ENCODE peak calls at places on chromosomes 13 and 19, in eight cellular contexts. M is A549, Y is Peyer's patch, N is tibial nerve, E is choroid plexus epithelial cell, X is right lobe of liver, I is GM06990, H is cardiac fibroblast. Z is an unnamed sample.

GRCh38 chr13:106230450-106230849 is 305.0 kb downstream of the EFNB2 start:
- DNase-seq in M (no peak), Y (no peak), N (no peak), E (peak), X (no peak), I (no peak), H (peak), Z (no peak)

GRCh38 chr13:69324109-69324886 is 783.3 kb upstream of the ATXN8OS start:
- DNase-seq in M (no peak), Y (no peak), N (no peak), E (peak), X (no peak), I (no peak), H (peak), Z (peak)

GRCh38 chr19:32339988-32340874 is 5.2 kb upstream of the ZNF507 start:
- DNase-seq in M (peak), Y (peak), N (peak), E (peak), X (peak), I (no peak), H (peak), Z (no peak)

GRCh38 chr19:6063576-6063961 is 46.7 kb downstream of the RFX2 start:
- DNase-seq in M (no peak), Y (no peak), N (no peak), E (no peak), X (peak), I (no peak), H (no peak), Z (no peak)

GRCh38 chr13:36685912-36686311 is 12.1 kb downstream of the SERTM1 start:
- DNase-seq in M (no peak), Y (no peak), N (no peak), E (peak), X (no peak), I (no peak), H (peak), Z (peak)

GRCh38 chr19:40465025-40465780 is at the start of gene BLVRB:
- DNase-seq in M (no peak), Y (no peak), N (peak), E (peak), X (no peak), I (no peak), H (peak), Z (no peak)

GRCh38 chr13:51444922-51445321 is 7.9 kb downstream of the INTS6 start:
- DNase-seq in M (peak), Y (no peak), N (no peak), E (peak), X (no peak), I (no peak), H (peak), Z (no peak)

GRCh38 chr13:95588721-95589120 is 36.2 kb downstream of the CLDN10 start:
- DNase-seq in M (no peak), Y (no peak), N (no peak), E (peak), X (no peak), I (no peak), H (peak), Z (no peak)

GRCh38 chr19:35995655-35995993 is 636 bp downstream of the SDHAF1 start:
- DNase-seq in M (peak), Y (peak), N (no peak), E (peak), X (peak), I (peak), H (peak), Z (no peak)

GRCh38 chr19:42487025-42487797 is 41.1 kb downstream of the CEACAM1 start:
- DNase-seq in M (no peak), Y (no peak), N (no peak), E (no peak), X (no peak), I (no peak), H (no peak), Z (no peak)

GRCh38 chr13:27969073-27969865 is at the start of gene CDX2:
- DNase-seq in M (no peak), Y (peak), N (no peak), E (no peak), X (no peak), I (no peak), H (no peak), Z (no peak)

GRCh38 chr19:13154241-13154778 is 4.1 kb downstream of the IER2 start:
- DNase-seq in M (no peak), Y (peak), N (peak), E (peak), X (peak), I (peak), H (peak), Z (no peak)

GRCh38 chr13:113299951-113300350 is 2.9 kb downstream of the LAMP1 start:
- DNase-seq in M (no peak), Y (peak), N (no peak), E (no peak), X (peak), I (peak), H (no peak), Z (no peak)

GRCh38 chr19:42270346-42271044 is 1.4 kb downstream of the CIC start:
- DNase-seq in M (no peak), Y (peak), N (no peak), E (peak), X (peak), I (peak), H (peak), Z (no peak)

GRCh38 chr19:4974855-4975469 is 6.0 kb downstream of the KDM4B start:
- DNase-seq in M (no peak), Y (no peak), N (no peak), E (no peak), X (no peak), I (no peak), H (no peak), Z (no peak)

GRCh38 chr13:47249296-47249695 is 352.4 kb upstream of the HTR2A start:
- DNase-seq in M (no peak), Y (no peak), N (no peak), E (no peak), X (no peak), I (no peak), H (no peak), Z (no peak)

GRCh38 chr19:54266133-54266532 is 9.1 kb upstream of the LILRB5 start:
- DNase-seq in M (peak), Y (peak), N (peak), E (peak), X (peak), I (no peak), H (peak), Z (peak)

GRCh38 chr13:95679722-95680121 is 2.8 kb downstream of the DNAJC3 start:
- DNase-seq in M (no peak), Y (no peak), N (no peak), E (no peak), X (no peak), I (no peak), H (no peak), Z (no peak)

GRCh38 chr19:13013649-13014048 is 18.4 kb downstream of the NFIX start:
- DNase-seq in M (no peak), Y (no peak), N (no peak), E (no peak), X (no peak), I (no peak), H (no peak), Z (no peak)

GRCh38 chr13:31067416-31068118 is 94.1 kb downstream of the HSPH1 start:
- DNase-seq in M (peak), Y (no peak), N (no peak), E (peak), X (no peak), I (no peak), H (peak), Z (peak)

GRCh38 chr13:80297094-80297493 is 43.8 kb downstream of the SPRY2 start:
- DNase-seq in M (no peak), Y (no peak), N (no peak), E (no peak), X (no peak), I (no peak), H (no peak), Z (no peak)

GRCh38 chr13:24834902-24835510 is 71.0 kb downstream of the RNF17 start:
- DNase-seq in M (no peak), Y (no peak), N (no peak), E (no peak), X (no peak), I (no peak), H (no peak), Z (no peak)

GRCh38 chr13:27476943-27477681 is 26.7 kb upstream of the MTIF3 start:
- DNase-seq in M (peak), Y (peak), N (no peak), E (peak), X (no peak), I (peak), H (peak), Z (no peak)

GRCh38 chr19:5090780-5091575 is 122.1 kb downstream of the KDM4B start:
- DNase-seq in M (no peak), Y (no peak), N (peak), E (peak), X (no peak), I (no peak), H (peak), Z (no peak)

GRCh38 chr13:60583196-60583908 is 186.3 kb downstream of the TDRD3 start:
- DNase-seq in M (no peak), Y (no peak), N (peak), E (peak), X (no peak), I (no peak), H (peak), Z (no peak)
- H3K4me3 ChIP-seq in M (no peak), Y (no peak), N (no peak), E (no peak), X (no peak), I (no peak), H (no peak), Z (no peak)

DNA sequence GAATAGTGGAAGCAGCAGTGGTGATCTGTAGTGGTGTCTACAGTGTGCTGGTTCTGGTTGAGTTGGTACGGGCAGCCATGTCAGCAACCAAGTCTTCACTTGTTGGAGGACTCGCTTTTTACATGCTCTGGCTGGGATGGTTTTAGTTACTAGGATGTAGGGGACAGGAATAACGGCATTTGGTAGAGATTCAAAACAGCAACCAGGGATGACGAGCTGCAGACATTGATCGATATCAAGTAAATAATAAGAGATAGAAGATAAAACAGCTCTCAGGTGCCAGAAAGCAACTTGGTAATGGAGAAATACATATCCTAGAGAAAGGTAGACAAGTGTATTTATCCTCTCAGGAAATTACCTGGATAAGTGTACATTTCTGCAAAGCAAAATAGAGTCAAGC is 84.3 kb downstream of the PCCA start:
- DNase-seq in M (no peak), Y (no peak), N (no peak), E (no peak), X (no peak), I (no peak), H (no peak), Z (no peak)
- TF ChIP-seq CTCF in M (no peak), Y (no peak), N (no peak), E (no peak), X (no peak), I (no peak), H (no peak), Z (no peak)

GRCh38 chr19:39430675-39431593 is 4.8 kb downstream of the RPS16 start:
- DNase-seq in M (peak), Y (peak), N (no peak), E (peak), X (no peak), I (peak), H (peak), Z (no peak)
- H3K4me3 ChIP-seq in M (peak), Y (no peak), N (no peak), E (peak), X (no peak), I (peak), H (peak), Z (no peak)

DNA sequence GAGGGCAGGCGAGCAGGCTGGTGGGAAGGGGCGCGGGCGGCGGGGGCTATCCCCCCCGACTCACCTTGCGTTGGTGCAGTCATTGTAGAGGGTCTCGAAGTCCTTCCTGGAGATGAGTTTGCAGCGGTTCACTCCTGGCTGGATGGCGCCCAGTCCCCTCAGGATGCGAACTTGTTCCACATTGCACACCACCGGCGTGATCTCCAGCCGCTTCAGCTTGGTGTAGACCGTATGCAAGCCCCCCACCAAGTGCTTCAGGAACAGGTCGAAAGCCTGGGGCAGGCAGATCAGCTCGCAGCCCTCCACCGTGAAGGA is 1.2 kb downstream of the DACH1 start:
- DNase-seq in M (no peak), Y (peak), N (no peak), E (no peak), X (peak), I (no peak), H (peak), Z (no peak)
- TF ChIP-seq CTCF in M (no peak), Y (no peak), N (no peak), E (no peak), X (no peak), I (no peak), H (no peak), Z (no peak)

DNA sequence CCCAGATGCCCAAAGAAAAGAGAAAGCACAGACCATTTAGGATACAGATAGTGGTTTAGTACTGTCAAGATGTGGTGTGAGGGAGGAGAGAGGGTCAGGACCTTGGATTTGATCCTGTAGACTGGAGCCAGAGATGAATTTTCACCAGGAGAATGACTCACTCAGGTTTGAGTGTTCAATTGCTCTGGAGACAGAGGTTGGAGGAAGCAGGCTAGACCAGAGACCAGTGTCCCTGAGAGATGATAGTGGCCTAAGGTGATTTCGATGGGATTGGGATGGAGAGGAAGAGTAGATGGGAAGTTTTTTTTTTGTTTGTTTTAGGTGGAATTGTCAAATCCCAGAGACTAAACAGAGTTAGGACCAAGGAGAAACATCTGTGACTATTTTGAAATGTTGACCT is 2.3 kb downstream of the CEBPG start:
- DNase-seq in M (no peak), Y (peak), N (no peak), E (peak), X (no peak), I (no peak), H (peak), Z (no peak)
- H3K4me3 ChIP-seq in M (peak), Y (no peak), N (no peak), E (no peak), X (no peak), I (no peak), H (no peak), Z (no peak)

DNA sequence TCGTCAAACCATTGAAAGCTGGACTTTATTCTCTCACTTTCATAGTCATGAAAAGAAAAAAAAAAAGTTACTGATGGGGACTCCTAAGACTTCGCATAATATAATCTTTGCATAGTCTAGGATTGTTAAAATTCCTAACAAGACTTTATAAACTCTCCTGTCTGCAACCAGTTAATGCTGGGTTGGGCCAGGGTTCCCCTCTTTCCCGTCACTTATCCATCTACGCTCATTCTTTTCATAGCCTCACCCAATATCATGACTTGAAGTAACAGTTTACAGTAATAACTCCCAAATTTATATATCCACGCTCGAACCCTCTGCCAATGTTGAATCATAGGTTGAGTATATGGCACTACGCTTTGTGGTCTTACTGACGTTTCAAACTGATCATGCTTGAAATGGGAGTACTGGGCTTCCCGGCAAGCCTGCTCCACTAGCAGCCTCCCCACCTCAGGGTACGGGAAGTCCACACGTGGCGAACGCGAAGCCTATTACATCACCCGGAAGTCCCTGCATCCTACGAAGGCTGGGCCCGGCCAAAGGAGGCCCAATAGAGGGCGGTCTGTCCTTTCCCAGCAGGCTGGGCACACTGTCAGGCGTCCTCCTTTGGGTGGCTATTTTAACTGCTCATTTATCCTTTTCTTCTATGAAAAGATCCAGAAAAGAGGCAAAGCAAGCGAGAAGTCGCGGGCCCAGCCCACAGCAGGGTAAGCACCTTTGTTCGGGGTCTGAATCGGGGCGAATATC is 694 bp upstream of the ZNF460 start:
- DNase-seq in M (peak), Y (peak), N (peak), E (peak), X (peak), I (peak), H (peak), Z (peak)
- TF ChIP-seq CTCF in M (peak), Y (peak), N (peak), E (peak), X (no peak), I (peak), H (peak), Z (peak)

DNA sequence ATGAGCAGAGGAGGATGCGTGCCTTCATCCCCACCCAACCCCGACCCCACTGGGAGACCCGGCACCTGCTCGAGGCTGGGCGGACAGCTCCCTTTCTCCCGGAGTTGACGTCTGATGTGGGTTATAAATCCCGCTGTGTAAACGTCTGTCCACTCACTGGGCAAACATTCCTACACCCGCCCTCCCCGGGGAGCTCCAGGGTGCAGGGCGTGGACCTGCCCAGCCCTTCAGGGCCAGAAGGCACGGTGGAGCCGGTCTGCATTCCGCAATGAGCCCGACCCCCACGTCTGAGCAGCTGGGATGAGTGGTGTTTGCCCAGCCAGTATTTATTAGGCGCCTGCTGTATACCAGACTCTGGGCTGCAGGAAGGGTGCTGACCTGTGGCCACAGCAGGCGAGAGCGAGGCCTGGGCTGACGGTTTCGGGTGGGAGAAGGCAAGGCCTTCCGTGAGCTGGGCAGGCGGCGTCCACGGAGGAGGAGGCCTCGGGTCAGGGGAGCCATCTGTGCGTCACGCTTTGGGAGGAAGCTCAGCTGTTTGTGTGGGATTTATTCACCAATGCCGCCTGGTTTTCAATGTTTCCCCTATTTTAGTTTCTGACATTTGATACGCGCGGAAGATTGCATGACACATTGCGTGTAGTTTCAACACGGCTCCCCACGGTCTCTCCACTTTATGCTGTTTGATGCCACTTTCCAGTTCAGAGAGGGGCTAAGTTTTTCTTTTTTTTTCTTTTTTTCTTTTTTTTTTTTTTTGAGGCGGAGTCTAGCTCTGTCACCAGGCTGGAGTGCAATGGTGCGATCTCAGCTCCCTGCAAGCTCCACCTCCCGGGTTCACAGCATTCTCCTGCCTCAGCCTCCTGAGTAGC is 2.0 kb downstream of the MISP start:
- DNase-seq in M (peak), Y (peak), N (peak), E (peak), X (no peak), I (no peak), H (peak), Z (no peak)
- H3K4me3 ChIP-seq in M (peak), Y (no peak), N (no peak), E (peak), X (no peak), I (no peak), H (no peak), Z (no peak)